ENCODE peak calls at places on chromosomes 6 and 20, in nine cellular contexts. One of them, this sample, is unnamed.

GRCh38 chr6:43368517-43369160 is 808 bp downstream of the ZNF318 start:
- DNase-seq in kidney epithelial cell: no peak
- DNase-seq in psoas muscle: peak
- DNase-seq in lung: peak
- DNase-seq in epithelial cell of esophagus: peak
- DNase-seq in stomach: peak
- DNase-seq in left ventricle myocardium inferior: peak
- DNase-seq in AG04449: no peak
- DNase-seq in coronary artery: peak
- DNase-seq in this sample: peak

GRCh38 chr6:71473908-71474307 is 185.3 kb downstream of the OGFRL1 start:
- DNase-seq in kidney epithelial cell: peak
- DNase-seq in psoas muscle: peak
- DNase-seq in lung: peak
- DNase-seq in epithelial cell of esophagus: peak
- DNase-seq in stomach: no peak
- DNase-seq in left ventricle myocardium inferior: peak
- DNase-seq in AG04449: peak
- DNase-seq in coronary artery: peak
- DNase-seq in this sample: no peak

GRCh38 chr6:14775528-14775927 is 470.3 kb upstream of the JARID2 start:
- DNase-seq in kidney epithelial cell: no peak
- DNase-seq in psoas muscle: no peak
- DNase-seq in lung: no peak
- DNase-seq in epithelial cell of esophagus: peak
- DNase-seq in stomach: no peak
- DNase-seq in left ventricle myocardium inferior: no peak
- DNase-seq in AG04449: no peak
- DNase-seq in coronary artery: no peak
- DNase-seq in this sample: no peak

GRCh38 chr6:106082735-106083398 is 3.3 kb upstream of the PRDM1 start:
- DNase-seq in kidney epithelial cell: no peak
- DNase-seq in psoas muscle: no peak
- DNase-seq in lung: no peak
- DNase-seq in epithelial cell of esophagus: peak
- DNase-seq in stomach: no peak
- DNase-seq in left ventricle myocardium inferior: no peak
- DNase-seq in AG04449: peak
- DNase-seq in coronary artery: no peak
- DNase-seq in this sample: no peak

GRCh38 chr6:116381000-116381399 is 10.3 kb downstream of the DSE start:
- DNase-seq in kidney epithelial cell: no peak
- DNase-seq in psoas muscle: no peak
- DNase-seq in lung: no peak
- DNase-seq in epithelial cell of esophagus: peak
- DNase-seq in stomach: no peak
- DNase-seq in left ventricle myocardium inferior: no peak
- DNase-seq in AG04449: no peak
- DNase-seq in coronary artery: no peak
- DNase-seq in this sample: no peak

GRCh38 chr6:14476793-14477531 is 359.4 kb downstream of the CD83 start:
- DNase-seq in kidney epithelial cell: peak
- DNase-seq in psoas muscle: peak
- DNase-seq in lung: no peak
- DNase-seq in epithelial cell of esophagus: no peak
- DNase-seq in stomach: peak
- DNase-seq in left ventricle myocardium inferior: peak
- DNase-seq in AG04449: peak
- DNase-seq in coronary artery: no peak
- DNase-seq in this sample: no peak

GRCh38 chr6:107304421-107305025 is 154.8 kb downstream of the PDSS2 start:
- DNase-seq in kidney epithelial cell: peak
- DNase-seq in psoas muscle: no peak
- DNase-seq in lung: no peak
- DNase-seq in epithelial cell of esophagus: peak
- DNase-seq in stomach: no peak
- DNase-seq in left ventricle myocardium inferior: no peak
- DNase-seq in AG04449: no peak
- DNase-seq in coronary artery: no peak
- DNase-seq in this sample: no peak

GRCh38 chr6:7085911-7086310 is 21.9 kb upstream of the RREB1 start:
- DNase-seq in kidney epithelial cell: no peak
- DNase-seq in psoas muscle: peak
- DNase-seq in lung: peak
- DNase-seq in epithelial cell of esophagus: peak
- DNase-seq in stomach: peak
- DNase-seq in left ventricle myocardium inferior: peak
- DNase-seq in AG04449: no peak
- DNase-seq in coronary artery: no peak
- DNase-seq in this sample: peak

GRCh38 chr20:33693741-33694645 is 7.8 kb upstream of the E2F1 start:
- DNase-seq in kidney epithelial cell: no peak
- DNase-seq in psoas muscle: peak
- DNase-seq in lung: no peak
- DNase-seq in epithelial cell of esophagus: no peak
- DNase-seq in stomach: no peak
- DNase-seq in left ventricle myocardium inferior: peak
- DNase-seq in AG04449: no peak
- DNase-seq in coronary artery: peak
- DNase-seq in this sample: no peak

GRCh38 chr6:151148111-151148510 is 91.7 kb upstream of the AKAP12 start:
- DNase-seq in kidney epithelial cell: no peak
- DNase-seq in psoas muscle: no peak
- DNase-seq in lung: no peak
- DNase-seq in epithelial cell of esophagus: peak
- DNase-seq in stomach: no peak
- DNase-seq in left ventricle myocardium inferior: peak
- DNase-seq in AG04449: no peak
- DNase-seq in coronary artery: no peak
- DNase-seq in this sample: no peak

GRCh38 chr6:23272536-23272935 is 703.2 kb downstream of the HDGFL1 start:
- DNase-seq in kidney epithelial cell: no peak
- DNase-seq in psoas muscle: no peak
- DNase-seq in lung: no peak
- DNase-seq in epithelial cell of esophagus: peak
- DNase-seq in stomach: no peak
- DNase-seq in left ventricle myocardium inferior: no peak
- DNase-seq in AG04449: no peak
- DNase-seq in coronary artery: no peak
- DNase-seq in this sample: no peak

GRCh38 chr6:152309648-152310047 is 327.5 kb downstream of the SYNE1 start:
- DNase-seq in kidney epithelial cell: no peak
- DNase-seq in psoas muscle: no peak
- DNase-seq in lung: no peak
- DNase-seq in epithelial cell of esophagus: peak
- DNase-seq in stomach: peak
- DNase-seq in left ventricle myocardium inferior: no peak
- DNase-seq in AG04449: no peak
- DNase-seq in coronary artery: no peak
- DNase-seq in this sample: no peak

GRCh38 chr6:21972516-21972915 is 324.3 kb downstream of the PRL start:
- DNase-seq in kidney epithelial cell: no peak
- DNase-seq in psoas muscle: no peak
- DNase-seq in lung: no peak
- DNase-seq in epithelial cell of esophagus: no peak
- DNase-seq in stomach: no peak
- DNase-seq in left ventricle myocardium inferior: no peak
- DNase-seq in AG04449: no peak
- DNase-seq in coronary artery: no peak
- DNase-seq in this sample: no peak

GRCh38 chr6:28211840-28212509 is 13.1 kb upstream of the ZSCAN9 start:
- DNase-seq in kidney epithelial cell: no peak
- DNase-seq in psoas muscle: no peak
- DNase-seq in lung: no peak
- DNase-seq in epithelial cell of esophagus: no peak
- DNase-seq in stomach: no peak
- DNase-seq in left ventricle myocardium inferior: no peak
- DNase-seq in AG04449: no peak
- DNase-seq in coronary artery: no peak
- DNase-seq in this sample: no peak
- H3K4me3 ChIP-seq in kidney epithelial cell: peak
- H3K4me3 ChIP-seq in psoas muscle: peak
- H3K4me3 ChIP-seq in lung: no peak
- H3K4me3 ChIP-seq in epithelial cell of esophagus: peak
- H3K4me3 ChIP-seq in stomach: peak
- H3K4me3 ChIP-seq in left ventricle myocardium inferior: peak
- H3K4me3 ChIP-seq in AG04449: peak
- H3K4me3 ChIP-seq in coronary artery: peak
- H3K4me3 ChIP-seq in this sample: no peak

DNA sequence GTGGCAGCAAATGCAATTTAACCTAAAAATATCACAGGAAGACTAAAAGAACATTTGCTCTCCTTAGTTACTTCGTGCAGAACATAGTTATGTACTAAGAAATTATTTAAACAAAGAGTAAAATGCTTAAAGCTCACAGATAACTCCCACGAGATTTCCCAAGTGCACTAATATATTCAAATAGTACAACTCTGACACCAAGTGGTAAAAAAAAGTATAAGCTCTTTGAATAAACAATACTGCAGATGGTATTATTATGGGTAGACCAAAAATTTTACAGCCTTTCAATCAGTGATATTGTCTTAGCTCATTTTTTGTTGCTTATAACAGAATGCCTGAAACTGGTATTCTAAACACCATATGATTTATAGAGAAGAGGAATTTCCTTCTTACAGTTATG is 52.8 kb upstream of the FILIP1 start:
- DNase-seq in kidney epithelial cell: no peak
- DNase-seq in psoas muscle: no peak
- DNase-seq in lung: no peak
- DNase-seq in epithelial cell of esophagus: peak
- DNase-seq in stomach: no peak
- DNase-seq in left ventricle myocardium inferior: no peak
- DNase-seq in AG04449: no peak
- DNase-seq in coronary artery: no peak
- DNase-seq in this sample: no peak
- TF ChIP-seq CTCF in kidney epithelial cell: peak
- TF ChIP-seq CTCF in psoas muscle: peak
- TF ChIP-seq CTCF in lung: no peak
- TF ChIP-seq CTCF in epithelial cell of esophagus: peak
- TF ChIP-seq CTCF in stomach: no peak
- TF ChIP-seq CTCF in left ventricle myocardium inferior: peak
- TF ChIP-seq CTCF in AG04449: no peak
- TF ChIP-seq CTCF in coronary artery: no peak
- TF ChIP-seq CTCF in this sample: no peak

DNA sequence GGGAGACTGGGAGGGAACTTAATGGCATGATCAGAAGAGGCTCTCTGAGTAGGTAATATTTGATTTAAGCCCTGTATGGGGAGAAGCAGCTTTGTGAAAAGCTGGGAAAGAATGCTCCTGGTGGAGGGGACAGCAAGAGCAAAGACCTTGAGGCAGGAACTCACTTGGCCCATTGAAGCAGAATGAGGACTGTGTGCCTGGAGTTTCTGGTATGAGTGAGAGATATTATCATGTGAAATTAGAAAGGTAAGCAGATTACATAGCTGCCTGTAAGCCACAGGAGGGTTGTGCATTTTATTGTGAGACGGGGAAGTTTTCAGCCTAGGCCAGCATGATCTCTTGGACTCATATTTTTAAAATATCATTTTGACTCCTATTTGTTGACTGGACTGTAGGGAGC is 502.1 kb downstream of the DHX35 start:
- DNase-seq in kidney epithelial cell: no peak
- DNase-seq in psoas muscle: no peak
- DNase-seq in lung: no peak
- DNase-seq in epithelial cell of esophagus: no peak
- DNase-seq in stomach: no peak
- DNase-seq in left ventricle myocardium inferior: no peak
- DNase-seq in AG04449: no peak
- DNase-seq in coronary artery: no peak
- DNase-seq in this sample: no peak
- H3K4me3 ChIP-seq in kidney epithelial cell: no peak
- H3K4me3 ChIP-seq in psoas muscle: no peak
- H3K4me3 ChIP-seq in lung: no peak
- H3K4me3 ChIP-seq in epithelial cell of esophagus: no peak
- H3K4me3 ChIP-seq in stomach: no peak
- H3K4me3 ChIP-seq in left ventricle myocardium inferior: no peak
- H3K4me3 ChIP-seq in AG04449: no peak
- H3K4me3 ChIP-seq in coronary artery: no peak
- H3K4me3 ChIP-seq in this sample: no peak

GRCh38 chr6:32621372-32621771 is 15.8 kb upstream of the HLA-DQA1 start:
- DNase-seq in kidney epithelial cell: no peak
- DNase-seq in psoas muscle: no peak
- DNase-seq in lung: no peak
- DNase-seq in epithelial cell of esophagus: no peak
- DNase-seq in stomach: no peak
- DNase-seq in left ventricle myocardium inferior: no peak
- DNase-seq in AG04449: no peak
- DNase-seq in coronary artery: no peak
- DNase-seq in this sample: no peak

GRCh38 chr6:32623693-32624092 is 13.5 kb upstream of the HLA-DQA1 start:
- DNase-seq in kidney epithelial cell: no peak
- DNase-seq in psoas muscle: no peak
- DNase-seq in lung: no peak
- DNase-seq in epithelial cell of esophagus: no peak
- DNase-seq in stomach: no peak
- DNase-seq in left ventricle myocardium inferior: no peak
- DNase-seq in AG04449: no peak
- DNase-seq in coronary artery: no peak
- DNase-seq in this sample: no peak

GRCh38 chr6:32624565-32624964 is 12.6 kb upstream of the HLA-DQA1 start:
- DNase-seq in kidney epithelial cell: no peak
- DNase-seq in psoas muscle: no peak
- DNase-seq in lung: no peak
- DNase-seq in epithelial cell of esophagus: no peak
- DNase-seq in stomach: no peak
- DNase-seq in left ventricle myocardium inferior: no peak
- DNase-seq in AG04449: no peak
- DNase-seq in coronary artery: no peak
- DNase-seq in this sample: no peak

GRCh38 chr6:32625137-32625536 is 12.1 kb upstream of the HLA-DQA1 start:
- DNase-seq in kidney epithelial cell: no peak
- DNase-seq in psoas muscle: no peak
- DNase-seq in lung: no peak
- DNase-seq in epithelial cell of esophagus: no peak
- DNase-seq in stomach: no peak
- DNase-seq in left ventricle myocardium inferior: no peak
- DNase-seq in AG04449: no peak
- DNase-seq in coronary artery: no peak
- DNase-seq in this sample: no peak

DNA sequence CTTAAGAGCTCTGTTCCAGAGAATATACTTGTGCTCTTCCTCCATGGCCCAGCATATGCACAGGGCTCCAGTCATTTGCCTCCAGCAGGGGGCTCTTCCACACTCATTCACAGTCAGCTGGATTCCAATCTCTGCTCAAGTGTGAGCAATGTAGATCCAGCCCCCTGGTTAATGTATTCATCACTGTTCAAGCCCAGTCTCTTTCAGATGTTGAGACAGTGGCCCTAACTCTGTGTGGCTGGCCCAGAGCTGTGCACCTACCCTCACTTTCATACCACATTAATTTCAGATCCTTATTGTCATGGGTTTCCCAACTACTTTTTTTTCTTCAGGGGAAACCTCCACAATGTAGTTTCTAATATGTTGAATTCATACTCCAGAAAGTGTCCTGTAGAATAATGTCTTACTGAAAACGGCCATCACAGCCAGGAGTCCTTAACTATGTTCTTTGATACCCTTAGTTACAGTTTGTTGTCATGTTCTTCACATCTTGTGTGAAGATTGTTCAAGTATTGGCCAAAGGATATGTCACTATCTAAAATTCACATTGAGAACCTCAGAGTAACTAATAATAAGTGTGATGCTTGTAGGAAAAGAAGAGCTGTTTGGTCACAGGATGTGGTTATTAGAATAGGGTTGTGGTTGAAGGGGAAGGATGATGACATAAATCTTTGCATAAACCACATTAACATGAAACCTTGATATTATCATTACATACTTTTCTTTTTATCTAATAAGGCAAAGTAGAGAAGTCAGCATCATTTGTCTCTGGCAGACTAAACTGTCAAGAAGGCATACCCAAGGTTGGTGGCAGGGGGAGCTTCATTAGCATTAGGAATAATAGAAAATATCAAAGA is 14.4 kb upstream of the HLA-DQA1 start:
- DNase-seq in kidney epithelial cell: no peak
- DNase-seq in psoas muscle: peak
- DNase-seq in lung: no peak
- DNase-seq in epithelial cell of esophagus: peak
- DNase-seq in stomach: no peak
- DNase-seq in left ventricle myocardium inferior: no peak
- DNase-seq in AG04449: no peak
- DNase-seq in coronary artery: no peak
- DNase-seq in this sample: no peak
- TF ChIP-seq CTCF in kidney epithelial cell: peak
- TF ChIP-seq CTCF in psoas muscle: peak
- TF ChIP-seq CTCF in lung: no peak
- TF ChIP-seq CTCF in epithelial cell of esophagus: no peak
- TF ChIP-seq CTCF in stomach: no peak
- TF ChIP-seq CTCF in left ventricle myocardium inferior: peak
- TF ChIP-seq CTCF in AG04449: no peak
- TF ChIP-seq CTCF in coronary artery: no peak
- TF ChIP-seq CTCF in this sample: peak

This sample was measured in right lobe of liver.